ENCODE peak calls at places on chromosomes 4 and X, in six cellular contexts. One of them, this sample, is unnamed.

GRCh38 chr4:5888222-5888701 is 4.6 kb downstream of the CRMP1 start:
- DNase-seq in Jurkat, Clone E6-1: no peak
- DNase-seq in A673: peak
- DNase-seq in neuronal stem cell: peak
- DNase-seq in effector memory CD4-positive, alpha-beta T cell: no peak
- DNase-seq in foreskin fibroblast: no peak
- DNase-seq in this sample: peak

GRCh38 chr4:129822708-129823504 is 727.0 kb downstream of the C4orf33 start:
- DNase-seq in Jurkat, Clone E6-1: no peak
- DNase-seq in A673: peak
- DNase-seq in neuronal stem cell: no peak
- DNase-seq in effector memory CD4-positive, alpha-beta T cell: no peak
- DNase-seq in foreskin fibroblast: no peak
- DNase-seq in this sample: no peak

GRCh38 chr4:112859456-112860184 is 189.8 kb upstream of the ANK2 start:
- DNase-seq in Jurkat, Clone E6-1: no peak
- DNase-seq in A673: no peak
- DNase-seq in neuronal stem cell: no peak
- DNase-seq in effector memory CD4-positive, alpha-beta T cell: no peak
- DNase-seq in foreskin fibroblast: no peak
- DNase-seq in this sample: no peak

GRCh38 chrX:26822448-26822847 is 606.5 kb downstream of the MAGEB5 start:
- DNase-seq in Jurkat, Clone E6-1: peak
- DNase-seq in A673: no peak
- DNase-seq in neuronal stem cell: no peak
- DNase-seq in effector memory CD4-positive, alpha-beta T cell: no peak
- DNase-seq in foreskin fibroblast: no peak
- DNase-seq in this sample: peak

GRCh38 chr4:118918388-118918787 is 29.7 kb downstream of the SYNPO2 start:
- DNase-seq in Jurkat, Clone E6-1: no peak
- DNase-seq in A673: peak
- DNase-seq in neuronal stem cell: no peak
- DNase-seq in effector memory CD4-positive, alpha-beta T cell: no peak
- DNase-seq in foreskin fibroblast: peak
- DNase-seq in this sample: no peak

GRCh38 chrX:57906790-57907189 is 3.5 kb downstream of the ZXDA start:
- DNase-seq in Jurkat, Clone E6-1: no peak
- DNase-seq in A673: peak
- DNase-seq in neuronal stem cell: no peak
- DNase-seq in effector memory CD4-positive, alpha-beta T cell: no peak
- DNase-seq in foreskin fibroblast: peak
- DNase-seq in this sample: no peak

GRCh38 chr4:91304292-91304691 is 999.5 kb upstream of the GRID2 start:
- DNase-seq in Jurkat, Clone E6-1: no peak
- DNase-seq in A673: no peak
- DNase-seq in neuronal stem cell: no peak
- DNase-seq in effector memory CD4-positive, alpha-beta T cell: no peak
- DNase-seq in foreskin fibroblast: no peak
- DNase-seq in this sample: no peak

GRCh38 chr4:159503243-159503642 is 400.4 kb downstream of the RAPGEF2 start:
- DNase-seq in Jurkat, Clone E6-1: no peak
- DNase-seq in A673: no peak
- DNase-seq in neuronal stem cell: peak
- DNase-seq in effector memory CD4-positive, alpha-beta T cell: no peak
- DNase-seq in foreskin fibroblast: no peak
- DNase-seq in this sample: peak

GRCh38 chr4:133921280-133922195 is 280.1 kb downstream of the PABPC4L start:
- DNase-seq in Jurkat, Clone E6-1: no peak
- DNase-seq in A673: peak
- DNase-seq in neuronal stem cell: no peak
- DNase-seq in effector memory CD4-positive, alpha-beta T cell: no peak
- DNase-seq in foreskin fibroblast: peak
- DNase-seq in this sample: peak

GRCh38 chrX:73562458-73562857 is 539 bp upstream of the CHIC1 start:
- DNase-seq in Jurkat, Clone E6-1: no peak
- DNase-seq in A673: no peak
- DNase-seq in neuronal stem cell: no peak
- DNase-seq in effector memory CD4-positive, alpha-beta T cell: no peak
- DNase-seq in foreskin fibroblast: no peak
- DNase-seq in this sample: no peak

GRCh38 chr4:166895771-166896170 is 338.5 kb downstream of the SPOCK3 start:
- DNase-seq in Jurkat, Clone E6-1: no peak
- DNase-seq in A673: peak
- DNase-seq in neuronal stem cell: no peak
- DNase-seq in effector memory CD4-positive, alpha-beta T cell: no peak
- DNase-seq in foreskin fibroblast: no peak
- DNase-seq in this sample: no peak

GRCh38 chr4:60683953-60684352 is 516.2 kb upstream of the ADGRL3 start:
- DNase-seq in Jurkat, Clone E6-1: no peak
- DNase-seq in A673: no peak
- DNase-seq in neuronal stem cell: no peak
- DNase-seq in effector memory CD4-positive, alpha-beta T cell: no peak
- DNase-seq in foreskin fibroblast: peak
- DNase-seq in this sample: no peak

GRCh38 chr4:41471126-41471665 is 66.8 kb upstream of the LIMCH1 start:
- DNase-seq in Jurkat, Clone E6-1: no peak
- DNase-seq in A673: no peak
- DNase-seq in neuronal stem cell: no peak
- DNase-seq in effector memory CD4-positive, alpha-beta T cell: no peak
- DNase-seq in foreskin fibroblast: no peak
- DNase-seq in this sample: no peak

GRCh38 chr4:101211146-101211553 is 136.2 kb downstream of the PPP3CA start:
- DNase-seq in Jurkat, Clone E6-1: no peak
- DNase-seq in A673: peak
- DNase-seq in neuronal stem cell: no peak
- DNase-seq in effector memory CD4-positive, alpha-beta T cell: no peak
- DNase-seq in foreskin fibroblast: no peak
- DNase-seq in this sample: no peak

GRCh38 chrX:38260231-38260630 is 39.6 kb upstream of the SRPX start:
- DNase-seq in Jurkat, Clone E6-1: no peak
- DNase-seq in A673: peak
- DNase-seq in neuronal stem cell: peak
- DNase-seq in effector memory CD4-positive, alpha-beta T cell: no peak
- DNase-seq in foreskin fibroblast: no peak
- DNase-seq in this sample: peak

GRCh38 chr4:8058031-8058479 is 100.6 kb downstream of the ABLIM2 start:
- DNase-seq in Jurkat, Clone E6-1: no peak
- DNase-seq in A673: no peak
- DNase-seq in neuronal stem cell: no peak
- DNase-seq in effector memory CD4-positive, alpha-beta T cell: no peak
- DNase-seq in foreskin fibroblast: no peak
- DNase-seq in this sample: no peak

GRCh38 chr4:36082817-36083216 is 161.5 kb downstream of the ARAP2 start:
- DNase-seq in Jurkat, Clone E6-1: no peak
- DNase-seq in A673: no peak
- DNase-seq in neuronal stem cell: no peak
- DNase-seq in effector memory CD4-positive, alpha-beta T cell: no peak
- DNase-seq in foreskin fibroblast: no peak
- DNase-seq in this sample: no peak

GRCh38 chrX:104098151-104098808 is 14.0 kb upstream of the ZCCHC18 start:
- DNase-seq in Jurkat, Clone E6-1: peak
- DNase-seq in A673: peak
- DNase-seq in neuronal stem cell: peak
- DNase-seq in effector memory CD4-positive, alpha-beta T cell: no peak
- DNase-seq in foreskin fibroblast: peak
- DNase-seq in this sample: peak

GRCh38 chr4:8029689-8030088 is 90.0 kb upstream of the AFAP1 start:
- DNase-seq in Jurkat, Clone E6-1: no peak
- DNase-seq in A673: no peak
- DNase-seq in neuronal stem cell: no peak
- DNase-seq in effector memory CD4-positive, alpha-beta T cell: no peak
- DNase-seq in foreskin fibroblast: no peak
- DNase-seq in this sample: no peak

GRCh38 chr4:74503580-74503979 is 58.6 kb downstream of the AREG start:
- DNase-seq in Jurkat, Clone E6-1: no peak
- DNase-seq in A673: no peak
- DNase-seq in neuronal stem cell: no peak
- DNase-seq in effector memory CD4-positive, alpha-beta T cell: no peak
- DNase-seq in foreskin fibroblast: peak
- DNase-seq in this sample: no peak

GRCh38 chr4:21181716-21182115 is 481.5 kb downstream of the PACRGL start:
- DNase-seq in Jurkat, Clone E6-1: no peak
- DNase-seq in A673: no peak
- DNase-seq in neuronal stem cell: no peak
- DNase-seq in effector memory CD4-positive, alpha-beta T cell: no peak
- DNase-seq in foreskin fibroblast: peak
- DNase-seq in this sample: no peak

GRCh38 chr4:6622744-6623143 is 17.7 kb upstream of the MRFAP1 start:
- DNase-seq in Jurkat, Clone E6-1: no peak
- DNase-seq in A673: no peak
- DNase-seq in neuronal stem cell: no peak
- DNase-seq in effector memory CD4-positive, alpha-beta T cell: no peak
- DNase-seq in foreskin fibroblast: no peak
- DNase-seq in this sample: peak

GRCh38 chr4:76690091-76690905 is 207.6 kb downstream of the SOWAHB start:
- DNase-seq in Jurkat, Clone E6-1: no peak
- DNase-seq in A673: peak
- DNase-seq in neuronal stem cell: no peak
- DNase-seq in effector memory CD4-positive, alpha-beta T cell: no peak
- DNase-seq in foreskin fibroblast: no peak
- DNase-seq in this sample: peak

GRCh38 chrX:53340852-53341645 is 59.7 kb upstream of the IQSEC2 start:
- DNase-seq in Jurkat, Clone E6-1: no peak
- DNase-seq in A673: no peak
- DNase-seq in neuronal stem cell: no peak
- DNase-seq in effector memory CD4-positive, alpha-beta T cell: no peak
- DNase-seq in foreskin fibroblast: no peak
- DNase-seq in this sample: no peak

DNA sequence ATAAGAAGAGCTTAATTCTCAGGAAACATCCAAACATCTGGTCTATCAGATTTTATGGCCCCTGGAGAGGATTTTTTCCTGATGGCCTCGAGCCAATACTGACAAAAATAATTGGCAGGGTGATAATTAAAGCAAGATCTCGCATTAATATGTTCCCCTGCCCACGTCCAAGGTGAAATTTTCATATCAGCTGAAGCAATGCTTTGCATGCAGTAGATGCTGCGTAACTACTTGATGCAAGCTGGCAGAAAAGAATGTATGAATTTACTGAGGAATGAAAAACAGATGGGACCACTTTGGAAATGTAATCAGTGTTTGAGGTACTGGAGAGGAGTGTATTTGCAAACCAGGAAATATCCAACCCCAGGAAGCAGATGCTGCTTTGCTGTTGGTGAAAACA is 36.8 kb upstream of the REST start:
- DNase-seq in Jurkat, Clone E6-1: no peak
- DNase-seq in A673: peak
- DNase-seq in neuronal stem cell: no peak
- DNase-seq in effector memory CD4-positive, alpha-beta T cell: no peak
- DNase-seq in foreskin fibroblast: peak
- DNase-seq in this sample: no peak
- H3K4me3 ChIP-seq in Jurkat, Clone E6-1: peak
- H3K4me3 ChIP-seq in A673: no peak
- H3K4me3 ChIP-seq in neuronal stem cell: no peak
- H3K4me3 ChIP-seq in effector memory CD4-positive, alpha-beta T cell: no peak
- H3K4me3 ChIP-seq in foreskin fibroblast: no peak
- H3K4me3 ChIP-seq in this sample: no peak

GRCh38 chr4:182145360-182145905 is 97.8 kb upstream of the TENM3 start:
- DNase-seq in Jurkat, Clone E6-1: no peak
- DNase-seq in A673: no peak
- DNase-seq in neuronal stem cell: no peak
- DNase-seq in effector memory CD4-positive, alpha-beta T cell: no peak
- DNase-seq in foreskin fibroblast: no peak
- DNase-seq in this sample: no peak

GRCh38 chr4:182143086-182143821 is 99.9 kb upstream of the TENM3 start:
- DNase-seq in Jurkat, Clone E6-1: no peak
- DNase-seq in A673: no peak
- DNase-seq in neuronal stem cell: peak
- DNase-seq in effector memory CD4-positive, alpha-beta T cell: no peak
- DNase-seq in foreskin fibroblast: peak
- DNase-seq in this sample: peak

GRCh38 chr4:182142146-182143085 is 100.8 kb upstream of the TENM3 start:
- DNase-seq in Jurkat, Clone E6-1: no peak
- DNase-seq in A673: peak
- DNase-seq in neuronal stem cell: peak
- DNase-seq in effector memory CD4-positive, alpha-beta T cell: no peak
- DNase-seq in foreskin fibroblast: peak
- DNase-seq in this sample: peak

GRCh38 chr4:182143822-182144620 is 99.2 kb upstream of the TENM3 start:
- DNase-seq in Jurkat, Clone E6-1: no peak
- DNase-seq in A673: peak
- DNase-seq in neuronal stem cell: peak
- DNase-seq in effector memory CD4-positive, alpha-beta T cell: no peak
- DNase-seq in foreskin fibroblast: peak
- DNase-seq in this sample: peak

GRCh38 chr4:182144621-182145359 is 98.4 kb upstream of the TENM3 start:
- DNase-seq in Jurkat, Clone E6-1: no peak
- DNase-seq in A673: peak
- DNase-seq in neuronal stem cell: peak
- DNase-seq in effector memory CD4-positive, alpha-beta T cell: no peak
- DNase-seq in foreskin fibroblast: peak
- DNase-seq in this sample: peak
- H3K4me3 ChIP-seq in Jurkat, Clone E6-1: peak
- H3K4me3 ChIP-seq in A673: peak
- H3K4me3 ChIP-seq in neuronal stem cell: peak
- H3K4me3 ChIP-seq in effector memory CD4-positive, alpha-beta T cell: no peak
- H3K4me3 ChIP-seq in foreskin fibroblast: peak
- H3K4me3 ChIP-seq in this sample: peak

DNA sequence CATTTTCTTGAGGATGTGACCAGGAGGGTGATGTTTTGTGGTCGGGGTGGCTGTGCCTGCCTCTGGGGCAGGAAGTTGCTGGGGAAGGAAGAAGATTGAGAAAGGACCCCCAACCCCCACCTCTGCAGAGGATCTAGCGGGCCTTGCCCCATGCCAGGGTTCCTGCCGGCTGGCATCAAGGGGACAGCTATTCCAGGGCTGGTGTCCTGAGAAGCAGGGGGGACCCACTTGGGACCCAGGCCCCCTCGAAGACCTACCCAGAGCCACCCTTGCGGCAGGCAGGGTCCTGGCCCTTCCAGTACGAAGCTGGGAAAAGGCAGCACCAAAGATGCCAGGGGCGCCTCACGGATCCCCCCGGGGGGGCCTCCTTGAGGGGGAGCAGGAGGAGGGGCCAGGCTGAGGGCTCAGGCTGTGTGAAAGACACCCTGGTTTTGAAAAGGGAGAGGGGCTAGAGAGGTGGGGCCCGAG is 6.6 kb downstream of the SH3BP2 start:
- DNase-seq in Jurkat, Clone E6-1: no peak
- DNase-seq in A673: no peak
- DNase-seq in neuronal stem cell: no peak
- DNase-seq in effector memory CD4-positive, alpha-beta T cell: no peak
- DNase-seq in foreskin fibroblast: no peak
- DNase-seq in this sample: no peak
- H3K4me3 ChIP-seq in Jurkat, Clone E6-1: peak
- H3K4me3 ChIP-seq in A673: no peak
- H3K4me3 ChIP-seq in neuronal stem cell: no peak
- H3K4me3 ChIP-seq in effector memory CD4-positive, alpha-beta T cell: peak
- H3K4me3 ChIP-seq in foreskin fibroblast: no peak
- H3K4me3 ChIP-seq in this sample: no peak

DNA sequence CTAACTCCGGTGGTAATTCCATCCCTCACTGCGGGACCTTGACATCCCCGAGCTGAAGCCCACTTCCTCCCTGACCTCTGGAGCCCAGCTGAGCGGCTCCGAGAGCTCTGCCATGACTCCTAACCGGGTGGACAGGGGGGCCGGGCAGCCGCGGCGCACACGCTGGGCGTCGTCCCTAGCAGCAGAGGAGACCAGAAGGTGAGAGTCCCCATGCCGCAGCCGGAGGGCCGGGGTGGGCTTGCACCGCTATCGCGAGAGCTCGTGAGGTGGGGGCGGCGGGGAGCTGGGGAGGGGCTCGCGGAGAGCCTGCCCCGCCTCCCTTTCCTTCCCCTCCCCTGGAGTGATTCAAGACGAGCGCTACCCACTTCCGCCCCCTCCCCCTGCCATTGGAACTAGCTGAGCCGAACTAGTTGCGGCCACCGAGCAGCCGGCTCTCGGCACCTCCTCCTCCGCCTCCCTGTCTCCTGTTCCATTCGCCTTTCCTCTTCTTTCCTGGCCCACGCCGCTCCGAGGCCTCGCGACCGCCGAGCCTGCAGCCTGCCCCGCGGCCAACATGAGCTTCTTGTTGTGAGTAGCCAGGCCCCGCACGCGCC is at the start of gene MOB1B:
- DNase-seq in Jurkat, Clone E6-1: peak
- DNase-seq in A673: peak
- DNase-seq in neuronal stem cell: peak
- DNase-seq in effector memory CD4-positive, alpha-beta T cell: peak
- DNase-seq in foreskin fibroblast: peak
- DNase-seq in this sample: peak
- H3K4me3 ChIP-seq in Jurkat, Clone E6-1: peak
- H3K4me3 ChIP-seq in A673: peak
- H3K4me3 ChIP-seq in neuronal stem cell: peak
- H3K4me3 ChIP-seq in effector memory CD4-positive, alpha-beta T cell: peak
- H3K4me3 ChIP-seq in foreskin fibroblast: peak
- H3K4me3 ChIP-seq in this sample: peak

This sample was measured in H7.